ENCODE peak calls at places on chromosomes 4 and X, in six cellular contexts. P is left ventricle myocardium inferior, H is cardiac muscle cell, R is H9, S is PC-9, Z is IMR-90. U is an unnamed sample.

GRCh38 chr4:76622126-76622525 is 187.1 kb downstream of the SHROOM3 start:
- DNase-seq in R (no peak), H (no peak), Z (peak; percentile 31), S (peak; percentile 76), P (no peak), U (no peak)

GRCh38 chr4:182808673-182809416 is 108.3 kb downstream of the DCTD start:
- DNase-seq in H (no peak), P (no peak), Z (peak; percentile 24), R (no peak), S (no peak), U (no peak)

GRCh38 chr4:145048817-145049216 is 49.2 kb downstream of the ANAPC10 start:
- DNase-seq in H (no peak), P (no peak), S (no peak), R (no peak), Z (no peak), U (no peak)

GRCh38 chr4:126859872-126860271 is 772.9 kb upstream of the INTU start:
- DNase-seq in S (no peak), R (no peak), H (no peak), P (no peak), Z (no peak), U (no peak)

GRCh38 chr4:13349096-13349495 is 135.0 kb downstream of the RAB28 start:
- DNase-seq in H (no peak), R (no peak), Z (peak; percentile 6), P (no peak), S (no peak), U (no peak)

GRCh38 chr4:98626350-98626749 is 32.1 kb downstream of the TSPAN5 start:
- DNase-seq in R (peak; percentile 70), S (peak; percentile 91), H (no peak), Z (peak; percentile 94), P (peak; percentile 18), U (no peak)

GRCh38 chr4:105343523-105343931 is 130.3 kb downstream of the PPA2 start:
- DNase-seq in P (no peak), S (no peak), R (no peak), Z (peak; percentile 12), H (no peak), U (no peak)

GRCh38 chr4:27066591-27066990 is 205.9 kb downstream of the STIM2 start:
- DNase-seq in R (peak; percentile 1), S (peak; percentile 44), Z (no peak), P (no peak), H (no peak), U (no peak)

GRCh38 chr4:125115941-125116340 is 198.8 kb upstream of the FAT4 start:
- DNase-seq in H (no peak), P (no peak), Z (peak; percentile 94), S (peak; percentile 45), R (no peak), U (no peak)

GRCh38 chrX:130144509-130144908 is 21.1 kb downstream of the AIFM1 start:
- DNase-seq in P (no peak), R (no peak), Z (peak; percentile 78), H (no peak), S (no peak), U (no peak)

GRCh38 chrX:39755152-39756032 is 342.4 kb downstream of the BCOR start:
- DNase-seq in Z (peak; percentile 93), S (no peak), H (no peak), P (peak; percentile 75), R (peak; percentile 57), U (peak; percentile 73)

GRCh38 chr4:184232212-184232611 is 14.5 kb upstream of the ENPP6 start:
- DNase-seq in R (no peak), H (no peak), P (no peak), S (no peak), Z (no peak), U (no peak)

GRCh38 chr4:122788935-122789334 is 37.7 kb upstream of the FGF2 start:
- DNase-seq in Z (no peak), P (no peak), S (no peak), R (no peak), H (no peak), U (no peak)

GRCh38 chr4:113502476-113502875 is 259.1 kb downstream of the CAMK2D start:
- DNase-seq in S (no peak), R (no peak), P (no peak), H (no peak), Z (peak; percentile 50), U (no peak)

GRCh38 chr4:27836505-27836904 is 975.9 kb downstream of the STIM2 start:
- DNase-seq in P (no peak), Z (peak; percentile 27), R (no peak), S (no peak), H (no peak), U (no peak)

GRCh38 chr4:65007841-65008439 is 598.7 kb upstream of the TECRL start:
- DNase-seq in H (peak; percentile 69), P (no peak), R (no peak), S (no peak), Z (no peak), U (no peak)

GRCh38 chr4:119041951-119042560 is 93.6 kb upstream of the MYOZ2 start:
- DNase-seq in S (peak; percentile 40), Z (peak; percentile 83), H (peak; percentile 78), P (no peak), R (peak; percentile 70), U (no peak)

GRCh38 chrX:4268676-4269075 is 555.2 kb upstream of the PRKX start:
- DNase-seq in H (no peak), Z (no peak), S (no peak), R (no peak), P (no peak), U (no peak)

DNA sequence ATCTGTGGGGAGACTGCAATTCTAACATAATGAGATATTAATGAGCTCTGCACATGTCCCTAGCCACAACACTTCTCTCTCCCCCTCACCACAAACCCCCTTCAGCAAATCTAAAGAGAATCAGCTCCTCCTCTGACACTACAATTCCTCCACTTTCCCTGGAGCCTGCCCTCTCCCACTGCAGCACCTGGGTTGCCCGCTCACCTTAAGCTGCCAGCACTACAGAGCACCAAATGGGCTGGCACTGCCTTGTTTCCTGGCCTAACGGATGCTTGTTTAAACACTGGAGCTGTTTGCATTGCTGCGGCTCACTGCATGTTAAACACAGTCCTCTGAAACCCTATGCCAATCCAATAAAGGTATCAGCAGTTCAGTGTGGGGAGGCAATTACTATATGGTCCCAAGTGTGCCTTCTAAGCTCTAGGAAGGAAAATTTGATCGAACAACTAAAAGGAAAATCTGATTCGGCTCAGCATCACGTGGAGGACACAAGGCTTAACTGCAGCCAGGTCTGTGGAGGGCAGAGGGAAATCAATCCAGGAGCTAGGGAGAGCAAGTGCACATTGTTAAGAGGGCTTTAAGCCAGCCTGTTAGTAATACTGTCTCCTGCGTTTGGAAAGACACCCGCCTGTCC is 232.3 kb downstream of the MAML3 start:
- DNase-seq in S (no peak), Z (no peak), R (no peak), P (no peak), H (no peak), U (no peak)
- TF ChIP-seq CTCF in S (no peak), Z (no peak), R (no peak), P (no peak), H (no peak), U (no peak)

GRCh38 chrX:7314425-7314824 is 166.5 kb upstream of the PUDP start:
- DNase-seq in Z (no peak), R (no peak), P (no peak), H (no peak), S (no peak), U (no peak)

GRCh38 chrX:7316280-7316679 is 168.3 kb upstream of the PUDP start:
- DNase-seq in P (no peak), Z (no peak), R (no peak), S (peak; percentile 69), H (no peak), U (no peak)

GRCh38 chrX:7318246-7318645 is 170.3 kb upstream of the PUDP start:
- DNase-seq in H (no peak), P (no peak), S (no peak), Z (peak; percentile 24), R (no peak), U (no peak)

GRCh38 chrX:7318661-7319060 is 170.7 kb upstream of the PUDP start:
- DNase-seq in P (no peak), Z (no peak), H (no peak), S (no peak), R (no peak), U (no peak)

GRCh38 chrX:7316887-7317286 is 168.9 kb upstream of the PUDP start:
- DNase-seq in Z (peak; percentile 57), R (no peak), S (no peak), H (no peak), P (no peak), U (no peak)
- H3K9me3 ChIP-seq in Z (no peaks in the 10 kb centered on the region), R (no peaks in the 10 kb centered on the region), S (no peaks in the 10 kb centered on the region), H (no peaks in the 10 kb centered on the region), P (no peaks in the 10 kb centered on the region), U (no peaks in the 10 kb centered on the region)

GRCh38 chrX:15930585-15930984 is 76.0 kb upstream of the AP1S2 start:
- DNase-seq in H (peak; percentile 29), P (no peak), S (no peak), R (no peak), Z (peak; percentile 66), U (no peak)
- TF ChIP-seq CTCF in H (peak; percentile 20), P (peak; percentile 39), S (peak; percentile 27), R (peak; percentile 79), Z (peak; percentile 42), U (no peak)

GRCh38 chr4:253936-254756 is 51.1 kb downstream of the ZNF732 start:
- DNase-seq in P (no peak), R (no peak), H (no peak), S (no peak), Z (no peak), U (no peak)
- H3K9me3 ChIP-seq in P (peaks cover 100% of the 10 kb centered on the region), R (peaks cover 68% of the 10 kb centered on the region), H (peaks cover 21% of the 10 kb centered on the region), S (no peaks in the 10 kb centered on the region), Z (peaks cover 21% of the 10 kb centered on the region), U (peaks cover 93% of the 10 kb centered on the region)

GRCh38 chr4:152581536-152582160 is 45.8 kb upstream of the FBXW7 start:
- DNase-seq in R (no peak), Z (no peak), P (no peak), S (peak; percentile 41), H (no peak), U (no peak)
- TF ChIP-seq CTCF in R (peak; percentile 60), Z (no peak), P (no peak), S (no peak), H (peak; percentile 42), U (no peak)

GRCh38 chrX:136261316-136261715 is 10.1 kb upstream of the MAP7D3 start:
- DNase-seq in R (no peak), P (no peak), S (no peak), H (no peak), Z (peak; percentile 40), U (no peak)
- H3K9me3 ChIP-seq in R (peaks cover 45% of the 10 kb centered on the region), P (no peaks in the 10 kb centered on the region), S (no peaks in the 10 kb centered on the region), H (no peaks in the 10 kb centered on the region), Z (no peaks in the 10 kb centered on the region), U (no peaks in the 10 kb centered on the region)